ENCODE peak calls at places on chromosomes 3 and 15, in ten cellular contexts. F, G, Y, U, E, X, M, Q, A and B are unnamed samples.

GRCh38 chr3:99544819-99545281 is 93.5 kb upstream of the COL8A1 start:
- DNase-seq in F (peak), G (no peak), Y (no peak), U (no peak), E (peak), X (no peak), M (peak), Q (no peak), A (no peak), B (peak)

GRCh38 chr15:28286031-28286430 is 35.9 kb downstream of the HERC2 start:
- DNase-seq in F (no peak), G (no peak), Y (no peak), U (no peak), E (no peak), X (no peak), M (no peak), Q (no peak), A (no peak), B (no peak)

GRCh38 chr3:111732248-111732879 is 126.7 kb upstream of the PHLDB2 start:
- DNase-seq in F (peak), G (no peak), Y (no peak), U (no peak), E (no peak), X (no peak), M (no peak), Q (no peak), A (no peak), B (no peak)

GRCh38 chr3:11377726-11378125 is 105.5 kb downstream of the ATG7 start:
- DNase-seq in F (no peak), G (no peak), Y (no peak), U (no peak), E (peak), X (peak), M (no peak), Q (no peak), A (no peak), B (peak)

GRCh38 chr15:63277893-63278505 is 594 bp downstream of the APH1B start:
- DNase-seq in F (peak), G (no peak), Y (no peak), U (no peak), E (no peak), X (no peak), M (no peak), Q (no peak), A (no peak), B (no peak)

GRCh38 chr15:67542192-67542461 is 376 bp upstream of the MAP2K5 start:
- DNase-seq in F (peak), G (no peak), Y (no peak), U (no peak), E (no peak), X (no peak), M (no peak), Q (no peak), A (no peak), B (no peak)

GRCh38 chr15:95087253-95087609 is 855.9 kb downstream of the MCTP2 start:
- DNase-seq in F (no peak), G (no peak), Y (no peak), U (no peak), E (no peak), X (no peak), M (no peak), Q (no peak), A (no peak), B (peak)

GRCh38 chr3:27720899-27721716 is 1.0 kb downstream of the EOMES start:
- DNase-seq in F (peak), G (no peak), Y (no peak), U (no peak), E (no peak), X (no peak), M (no peak), Q (no peak), A (no peak), B (no peak)

GRCh38 chr15:45377630-45378148 is 655 bp downstream of the GATM start:
- DNase-seq in F (peak), G (peak), Y (peak), U (no peak), E (no peak), X (no peak), M (no peak), Q (peak), A (no peak), B (no peak)

GRCh38 chr15:62809106-62809967 is 233.2 kb upstream of the TPM1 start:
- DNase-seq in F (no peak), G (no peak), Y (no peak), U (peak), E (peak), X (peak), M (no peak), Q (no peak), A (peak), B (peak)

GRCh38 chr3:134824676-134825290 is 29.7 kb downstream of the EPHB1 start:
- DNase-seq in F (no peak), G (no peak), Y (no peak), U (no peak), E (no peak), X (no peak), M (no peak), Q (no peak), A (no peak), B (no peak)

GRCh38 chr3:183745300-183746098 is 47.9 kb downstream of the YEATS2 start:
- DNase-seq in F (no peak), G (no peak), Y (no peak), U (no peak), E (peak), X (no peak), M (no peak), Q (no peak), A (no peak), B (no peak)

GRCh38 chr3:120284702-120285507 is at the start of gene GPR156:
- DNase-seq in F (no peak), G (no peak), Y (no peak), U (no peak), E (peak), X (no peak), M (no peak), Q (no peak), A (peak), B (no peak)

GRCh38 chr3:178971614-178972013 is 100.0 kb downstream of the ZMAT3 start:
- DNase-seq in F (no peak), G (no peak), Y (no peak), U (no peak), E (peak), X (no peak), M (no peak), Q (no peak), A (no peak), B (no peak)

GRCh38 chr3:131694351-131694750 is 191.6 kb upstream of the MRPL3 start:
- DNase-seq in F (no peak), G (no peak), Y (no peak), U (no peak), E (peak), X (no peak), M (no peak), Q (no peak), A (no peak), B (peak)

GRCh38 chr3:158801200-158801599 is 654 bp upstream of the MFSD1 start:
- DNase-seq in F (no peak), G (no peak), Y (no peak), U (no peak), E (no peak), X (no peak), M (no peak), Q (no peak), A (no peak), B (no peak)

GRCh38 chr3:133426721-133427120 is 26.9 kb downstream of the BFSP2 start:
- DNase-seq in F (no peak), G (no peak), Y (no peak), U (peak), E (peak), X (peak), M (peak), Q (no peak), A (no peak), B (peak)

GRCh38 chr3:176633511-176633910 is 563.8 kb downstream of the TBL1XR1 start:
- DNase-seq in F (no peak), G (no peak), Y (no peak), U (no peak), E (no peak), X (no peak), M (no peak), Q (no peak), A (no peak), B (peak)

GRCh38 chr3:105798381-105798934 is 70.4 kb downstream of the CBLB start:
- DNase-seq in F (no peak), G (no peak), Y (no peak), U (no peak), E (no peak), X (no peak), M (peak), Q (no peak), A (no peak), B (no peak)

GRCh38 chr15:95868970-95869369 is 461.5 kb upstream of the NR2F2 start:
- DNase-seq in F (no peak), G (no peak), Y (no peak), U (no peak), E (no peak), X (no peak), M (no peak), Q (no peak), A (no peak), B (no peak)

GRCh38 chr15:81265944-81266775 is 57.8 kb downstream of the STARD5 start:
- DNase-seq in F (peak), G (peak), Y (peak), U (peak), E (peak), X (no peak), M (peak), Q (peak), A (peak), B (peak)

GRCh38 chr15:62889734-62890505 is 152.6 kb upstream of the TPM1 start:
- DNase-seq in F (peak), G (no peak), Y (no peak), U (no peak), E (no peak), X (no peak), M (no peak), Q (no peak), A (no peak), B (peak)